ENCODE peak calls at places on chromosomes 12 and 14, in four cellular contexts. One of them, this sample, is unnamed.

GRCh38 chr14:65469903-65470302 is 57.4 kb downstream of the FUT8 start:
- DNase-seq in neural crest cell: no peak
- DNase-seq in PC-3: no peak
- DNase-seq in A172: no peak
- DNase-seq in this sample: no peak

GRCh38 chr12:110330544-110330943 is 49.5 kb downstream of the ATP2A2 start:
- DNase-seq in neural crest cell: no peak
- DNase-seq in PC-3: no peak
- DNase-seq in A172: peak
- DNase-seq in this sample: no peak

GRCh38 chr12:1523046-1523445 is 71.3 kb downstream of the FBXL14 start:
- DNase-seq in neural crest cell: no peak
- DNase-seq in PC-3: no peak
- DNase-seq in A172: no peak
- DNase-seq in this sample: no peak

GRCh38 chr12:53173085-53173715 is 7.3 kb upstream of the ZNF740 start:
- DNase-seq in neural crest cell: no peak
- DNase-seq in PC-3: peak
- DNase-seq in A172: peak
- DNase-seq in this sample: no peak

GRCh38 chr14:35558680-35559079 is 24.7 kb downstream of the INSM2 start:
- DNase-seq in neural crest cell: peak
- DNase-seq in PC-3: no peak
- DNase-seq in A172: no peak
- DNase-seq in this sample: no peak

GRCh38 chr14:22973217-22974032 is 8.9 kb downstream of the AJUBA start:
- DNase-seq in neural crest cell: peak
- DNase-seq in PC-3: peak
- DNase-seq in A172: peak
- DNase-seq in this sample: no peak

GRCh38 chr14:69592923-69593677 is 18.3 kb upstream of the SUSD6 start:
- DNase-seq in neural crest cell: no peak
- DNase-seq in PC-3: no peak
- DNase-seq in A172: no peak
- DNase-seq in this sample: no peak

GRCh38 chr12:89566615-89567014 is 40.8 kb upstream of the POC1B start:
- DNase-seq in neural crest cell: no peak
- DNase-seq in PC-3: no peak
- DNase-seq in A172: no peak
- DNase-seq in this sample: no peak

GRCh38 chr14:94601961-94602391 is 10.2 kb upstream of the SERPINA3 start:
- DNase-seq in neural crest cell: no peak
- DNase-seq in PC-3: peak
- DNase-seq in A172: peak
- DNase-seq in this sample: peak

GRCh38 chr12:130677957-130678558 is 38.0 kb downstream of the RIMBP2 start:
- DNase-seq in neural crest cell: no peak
- DNase-seq in PC-3: no peak
- DNase-seq in A172: no peak
- DNase-seq in this sample: no peak

GRCh38 chr12:38159092-38159551 is 157.5 kb upstream of the ALG10B start:
- DNase-seq in neural crest cell: no peak
- DNase-seq in PC-3: no peak
- DNase-seq in A172: no peak
- DNase-seq in this sample: no peak

GRCh38 chr12:68560823-68561422 is 49.8 kb upstream of the RAP1B start:
- DNase-seq in neural crest cell: no peak
- DNase-seq in PC-3: no peak
- DNase-seq in A172: no peak
- DNase-seq in this sample: no peak

GRCh38 chr12:45122776-45123380 is 72.0 kb upstream of the DBX2 start:
- DNase-seq in neural crest cell: no peak
- DNase-seq in PC-3: peak
- DNase-seq in A172: peak
- DNase-seq in this sample: no peak

GRCh38 chr14:22737052-22737451 is 29.4 kb upstream of the OXA1L start:
- DNase-seq in neural crest cell: no peak
- DNase-seq in PC-3: no peak
- DNase-seq in A172: no peak
- DNase-seq in this sample: no peak

GRCh38 chr14:35384386-35385041 is 20.0 kb downstream of the NFKBIA start:
- DNase-seq in neural crest cell: no peak
- DNase-seq in PC-3: no peak
- DNase-seq in A172: peak
- DNase-seq in this sample: no peak

GRCh38 chr12:121580959-121581680 is at the start of gene KDM2B:
- DNase-seq in neural crest cell: peak
- DNase-seq in PC-3: peak
- DNase-seq in A172: no peak
- DNase-seq in this sample: no peak